ENCODE peak calls at places on chromosome 12, in four cellular contexts. F is NCI-H1417 treated with DMSO at 0.1 percent for 48 hours, G is fibroblast of lung, J is substantia nigra. T is an unnamed sample.

GRCh38 chr12:52190860-52191729 is 719 bp downstream of the KRT80 start:
- DNase-seq in F (no peak), G (peak), J (no peak), T (no peak)

GRCh38 chr12:80291108-80291754 is 152.8 kb upstream of the PTPRQ start:
- DNase-seq in F (no peak), G (no peak), J (no peak), T (no peak)

GRCh38 chr12:1080520-1081223 is 89.6 kb downstream of the ERC1 start:
- DNase-seq in F (no peak), G (no peak), J (no peak), T (no peak)

GRCh38 chr12:58425481-58426392 is 484.4 kb downstream of the ATP23 start:
- DNase-seq in F (no peak), G (peak), J (no peak), T (peak)

GRCh38 chr12:13116259-13116658 is 12.8 kb upstream of the GSG1 start:
- DNase-seq in F (no peak), G (no peak), J (no peak), T (no peak)

GRCh38 chr12:14289596-14289995 is 75.9 kb upstream of the ATF7IP start:
- DNase-seq in F (no peak), G (no peak), J (no peak), T (no peak)

GRCh38 chr12:50187084-50187900 is 20.1 kb upstream of the CERS5 start:
- DNase-seq in F (no peak), G (peak), J (no peak), T (no peak)

GRCh38 chr12:70052931-70053497 is 190.2 kb upstream of the CNOT2 start:
- DNase-seq in F (no peak), G (peak), J (no peak), T (no peak)

GRCh38 chr12:94710933-94711332 is 60.6 kb upstream of the TMCC3 start:
- DNase-seq in F (no peak), G (peak), J (no peak), T (peak)

GRCh38 chr12:12376636-12377448 is 20.0 kb downstream of the BORCS5 start:
- DNase-seq in F (peak), G (peak), J (no peak), T (no peak)

GRCh38 chr12:81644503-81644902 is 114.6 kb downstream of the PPFIA2 start:
- DNase-seq in F (peak), G (peak), J (no peak), T (no peak)

GRCh38 chr12:1922075-1922709 is 3.7 kb upstream of the CACNA2D4 start:
- DNase-seq in F (no peak), G (no peak), J (no peak), T (peak)

GRCh38 chr12:109952160-109952858 is 43.9 kb downstream of the GIT2 start:
- DNase-seq in F (no peak), G (no peak), J (no peak), T (no peak)

GRCh38 chr12:121579981-121580868 is 598 bp downstream of the KDM2B start:
- DNase-seq in F (no peak), G (peak), J (peak), T (peak)

GRCh38 chr12:125018356-125018755 is 24.9 kb downstream of the BRI3BP start:
- DNase-seq in F (no peak), G (no peak), J (no peak), T (no peak)

GRCh38 chr12:108367436-108367835 is 28.3 kb upstream of the CMKLR1 start:
- DNase-seq in F (no peak), G (peak), J (no peak), T (peak)

GRCh38 chr12:115132145-115132544 is 448.2 kb upstream of the TBX3 start:
- DNase-seq in F (no peak), G (peak), J (no peak), T (no peak)